ENCODE peak calls at places on chromosomes 6 and 20, in six cellular contexts. X, Z, H, J, U and G are unnamed samples.

GRCh38 chr6:1913572-1913971 is 303.9 kb downstream of the FOXC1 start:
- DNase-seq in X (no peak), H (no peak), U (no peak), Z (no peak), J (no peak), G (no peak)

GRCh38 chr6:169622618-169623017 is 79.2 kb downstream of the WDR27 start:
- DNase-seq in X (no peak), H (no peak), U (no peak), Z (no peak), J (no peak), G (no peak)

GRCh38 chr6:2858678-2859324 is 17.1 kb upstream of the SERPINB1 start:
- DNase-seq in Z (no peak), U (no peak), H (no peak), J (no peak), X (no peak), G (no peak)

GRCh38 chr6:15770347-15771143 is 107.7 kb upstream of the DTNBP1 start:
- DNase-seq in U (no peak), J (no peak), H (no peak), Z (no peak), X (no peak), G (no peak)

GRCh38 chr6:3918474-3918873 is 69.3 kb downstream of the FAM50B start:
- DNase-seq in H (no peak), X (no peak), J (no peak), U (no peak), Z (no peak), G (no peak)

GRCh38 chr20:23988561-23988960 is at the start of gene GGTLC1:
- DNase-seq in U (no peak), X (no peak), Z (no peak), H (peak; percentile 13), J (no peak), G (no peak)

GRCh38 chr20:23668477-23668951 is 20.3 kb downstream of the CST4 start:
- DNase-seq in J (peak; percentile 19), Z (peak; percentile 50), U (peak; percentile 57), H (peak; percentile 50), X (peak; percentile 54), G (no peak)

GRCh38 chr6:90346729-90347128 is 50.1 kb upstream of the BACH2 start:
- DNase-seq in U (no peak), J (no peak), H (no peak), X (no peak), Z (no peak), G (no peak)

GRCh38 chr6:31559606-31559957 is 12.2 kb downstream of the NFKBIL1 start:
- DNase-seq in Z (no peak), X (no peak), H (no peak), J (no peak), U (no peak), G (no peak)

GRCh38 chr6:32298632-32299336 is 72.9 kb downstream of the TSBP1 start:
- DNase-seq in H (no peak), J (no peak), X (no peak), U (no peak), Z (no peak), G (no peak)

GRCh38 chr6:137430954-137431353 is 63.2 kb downstream of the OLIG3 start:
- DNase-seq in J (no peak), Z (no peak), X (no peak), H (no peak), U (no peak), G (no peak)

GRCh38 chr20:54458219-54458618 is 17.2 kb upstream of the DOK5 start:
- DNase-seq in Z (no peak), X (no peak), J (no peak), H (no peak), U (no peak), G (no peak)

GRCh38 chr6:13183446-13184088 is 144.8 kb downstream of the TBC1D7 start:
- DNase-seq in X (no peak), J (no peak), U (no peak), H (no peak), Z (no peak), G (no peak)

GRCh38 chr6:131694832-131695426 is 6.3 kb downstream of the OR2A4 start:
- DNase-seq in U (peak; percentile 47), J (peak; percentile 38), Z (peak; percentile 33), X (peak; percentile 47), H (peak; percentile 42), G (no peak)

GRCh38 chr6:72416744-72417143 is 205.1 kb upstream of the KCNQ5 start:
- DNase-seq in H (no peak), Z (no peak), J (no peak), U (no peak), X (no peak), G (no peak)

DNA sequence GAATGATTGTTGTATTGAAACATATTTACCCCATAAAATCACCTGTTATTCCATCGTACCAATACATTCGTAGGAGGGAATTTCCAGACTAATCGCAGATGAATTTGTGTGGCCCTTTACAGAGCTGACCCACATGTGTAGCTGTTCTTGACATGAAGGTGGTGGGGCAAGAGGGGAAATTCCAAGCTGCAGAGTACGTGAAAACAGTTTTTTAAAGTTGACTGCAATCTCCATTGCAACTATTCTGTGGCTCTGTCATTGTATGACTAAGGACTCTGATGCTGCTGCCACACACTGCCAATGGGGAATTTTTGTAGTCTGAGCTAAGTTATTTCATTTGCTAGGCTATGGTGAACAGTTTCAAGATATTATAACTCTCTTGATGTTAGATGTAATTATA is 46.4 kb upstream of the ADTRP start:
- DNase-seq in U (no peak), Z (no peak), X (no peak), H (no peak), J (no peak), G (no peak)
- TF ChIP-seq POLR2A in U (no peak), Z (no peak), X (no peak), H (no peak), J (no peak), G (no peak)

GRCh38 chr20:14337400-14338171 is at the start of gene FLRT3:
- DNase-seq in J (peak; percentile 69), X (peak; percentile 83), U (no peak), Z (peak; percentile 79), H (peak; percentile 85), G (peak; percentile 88)
- TF ChIP-seq POLR2AphosphoS5 in J (no peak), X (peak; percentile 32), U (no peak), Z (peak; percentile 78), H (peak; percentile 96), G (no peak)

DNA sequence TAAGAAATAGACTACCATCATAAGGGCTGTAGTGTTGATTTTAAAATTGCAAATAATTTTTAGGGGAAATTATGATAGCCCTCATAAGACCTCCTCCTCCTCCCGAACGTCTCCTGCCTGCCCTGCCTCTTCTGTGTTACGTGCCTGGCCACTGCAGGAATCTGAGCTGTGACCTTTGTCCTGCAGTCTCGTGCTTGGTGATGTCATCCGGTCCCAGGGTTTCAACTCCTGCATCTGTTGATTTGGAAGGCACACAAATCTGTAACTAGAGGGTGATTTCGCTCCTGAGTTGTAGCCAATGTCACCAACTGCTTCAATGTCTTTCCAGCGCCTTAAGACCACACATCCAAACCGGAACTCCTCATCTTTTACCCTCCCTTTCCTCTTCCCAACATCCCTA is 163.2 kb downstream of the AIG1 start:
- DNase-seq in J (no peak), U (no peak), H (no peak), X (no peak), Z (peak; percentile 69), G (no peak)
- H3K27ac ChIP-seq in J (no peak overlapping the region), U (no peak overlapping the region), H (no peak overlapping the region), X (no peak overlapping the region), Z (no peak overlapping the region), G (no peak overlapping the region)

DNA sequence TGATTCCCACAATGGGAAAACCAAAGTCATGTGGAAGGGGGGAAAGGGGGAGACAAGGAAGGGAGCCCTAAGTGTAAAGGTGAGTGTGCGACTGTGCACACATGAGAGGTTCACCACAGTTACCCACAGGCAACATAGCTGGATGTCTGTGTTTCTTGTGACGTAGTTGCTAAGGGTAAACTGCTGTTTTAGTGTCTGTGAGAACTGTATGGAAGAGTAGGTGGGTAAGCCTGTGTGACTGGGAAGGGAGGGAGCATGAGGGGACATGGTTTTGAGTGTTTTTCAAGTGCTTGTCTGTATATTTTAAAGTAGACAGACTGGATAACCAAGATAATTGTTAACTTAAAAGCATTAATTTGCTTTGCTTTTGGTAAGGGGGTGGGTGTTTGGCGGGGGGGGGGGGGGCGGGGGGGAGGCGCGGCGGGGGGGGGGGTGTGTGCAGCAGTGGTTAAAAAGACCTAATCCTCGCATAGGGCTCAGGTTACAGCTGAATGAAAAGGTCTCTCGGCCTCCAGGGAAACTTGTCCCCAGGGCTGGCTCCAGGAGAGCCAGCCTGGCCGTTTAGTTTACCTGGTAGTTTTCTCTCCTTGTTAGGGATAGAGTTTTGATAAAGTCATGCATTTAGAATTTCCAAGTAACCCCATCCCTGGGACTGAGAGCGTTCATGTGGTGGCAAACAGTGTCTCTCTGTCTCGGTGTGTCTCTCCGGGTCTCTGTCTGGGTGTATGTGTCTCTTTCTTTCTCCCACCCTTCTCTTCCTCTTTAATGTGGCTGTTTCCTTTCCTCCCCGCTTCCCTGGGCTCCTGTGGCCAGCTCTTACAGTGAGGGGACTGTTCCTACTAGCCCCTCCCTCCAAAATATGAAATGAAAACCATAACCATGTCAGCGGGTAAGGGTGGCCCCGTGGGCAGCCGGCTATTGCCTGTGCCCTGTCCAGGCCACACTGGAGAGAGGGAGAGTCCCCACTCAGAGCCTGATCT is 3.4 kb downstream of the SCUBE3 start:
- DNase-seq in Z (no peak), U (peak; percentile 50), X (no peak), J (no peak), H (no peak), G (no peak)
- TF ChIP-seq POLR2A in Z (no peak), U (no peak), X (no peak), J (no peak), H (no peak), G (no peak)

DNA sequence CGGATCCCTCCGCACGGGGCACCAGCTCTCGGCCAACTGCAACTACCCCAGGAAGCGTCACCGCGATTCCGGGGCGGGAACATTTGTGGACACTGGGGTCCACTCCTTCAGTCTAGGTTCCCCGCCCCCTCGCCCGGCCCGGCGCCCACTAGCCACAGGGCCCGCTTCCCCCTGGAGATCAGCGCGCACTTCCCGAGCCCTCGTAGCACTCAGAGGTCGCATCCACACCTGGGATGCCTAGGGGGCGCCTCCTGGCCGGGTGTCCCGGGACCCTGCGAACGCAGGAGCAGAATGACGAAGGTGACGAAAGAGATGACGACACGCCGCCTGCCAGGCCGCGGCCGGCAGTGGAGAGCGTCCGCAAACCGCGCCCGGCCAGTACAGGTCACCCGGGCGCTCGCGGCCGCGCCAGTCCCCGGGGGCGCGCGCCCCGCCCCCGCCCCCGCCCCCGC is 309 bp upstream of the AIG1 start:
- DNase-seq in U (peak; percentile 95), Z (peak; percentile 89), H (peak; percentile 80), X (peak; percentile 90), J (peak; percentile 61), G (peak; percentile 85)
- TF ChIP-seq POLR2AphosphoS5 in U (peak; percentile 65), Z (peak; percentile 80), H (peak; percentile 72), X (peak; percentile 65), J (no peak), G (peak; percentile 78)

DNA sequence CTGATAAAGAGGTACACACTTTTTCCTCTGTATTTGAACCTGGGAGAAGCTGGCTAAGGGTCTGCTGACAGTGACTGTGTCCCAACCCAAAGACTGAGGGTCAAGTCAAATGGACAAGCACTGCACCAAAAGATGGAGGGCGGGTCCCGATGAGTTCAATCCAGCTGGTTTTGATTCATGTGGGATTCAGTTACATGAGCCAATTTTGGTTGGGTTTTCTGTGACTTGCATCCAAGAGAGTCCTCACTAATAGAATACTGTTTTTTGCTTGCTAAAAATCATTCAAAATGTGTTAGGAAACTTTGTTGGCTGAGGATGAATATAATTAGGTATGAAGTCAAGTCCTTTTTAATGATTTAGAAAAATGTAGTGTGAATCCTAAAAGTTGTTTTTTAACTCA is 323.8 kb upstream of the NOX3 start:
- DNase-seq in U (no peak), H (no peak), X (no peak), J (no peak), Z (no peak), G (no peak)
- H3K27ac ChIP-seq in U (no peak overlapping the region), H (no peak overlapping the region), X (no peak overlapping the region), J (no peak overlapping the region), Z (no peak overlapping the region), G (no peak overlapping the region)